ENCODE peak calls at places on chromosomes 5 and 9, in nine cellular contexts. B, G, O, P, S, T, F, M and C are unnamed samples.

GRCh38 chr5:15995206-15996052 is 184.2 kb downstream of the MARCHF11 start:
- DNase-seq in B (no peak), G (peak; percentile 53), O (peak; percentile 19), P (no peak), S (peak; percentile 65), T (peak; percentile 6), F (no peak), M (peak; percentile 72), C (peak; percentile 56)

GRCh38 chr5:153159611-153160010 is 330.9 kb upstream of the GRIA1 start:
- DNase-seq in B (no peak), G (no peak), O (no peak), P (no peak), S (peak; percentile 86), T (no peak), F (no peak), M (peak; percentile 1), C (no peak)

GRCh38 chr9:123848447-123849085 is 81.4 kb downstream of the DENND1A start:
- DNase-seq in B (no peak), G (peak; percentile 71), O (no peak), P (no peak), S (no peak), T (no peak), F (no peak), M (no peak), C (no peak)

GRCh38 chr5:78483809-78484521 is 123.5 kb downstream of the SCAMP1 start:
- DNase-seq in B (no peak), G (peak; percentile 87), O (no peak), P (peak; percentile 13), S (peak; percentile 66), T (no peak), F (no peak), M (peak; percentile 74), C (no peak)

GRCh38 chr9:36134761-36135505 is 1.6 kb upstream of the GLIPR2 start:
- DNase-seq in B (no peak), G (no peak), O (peak; percentile 48), P (no peak), S (no peak), T (no peak), F (no peak), M (no peak), C (no peak)

GRCh38 chr9:69412741-69413150 is 87.7 kb downstream of the ENTREP1 start:
- DNase-seq in B (peak; percentile 65), G (no peak), O (peak; percentile 92), P (no peak), S (peak; percentile 56), T (peak; percentile 75), F (peak; percentile 76), M (peak; percentile 77), C (peak; percentile 53)

GRCh38 chr5:132487841-132488555 is 2.6 kb downstream of the IRF1 start:
- DNase-seq in B (no peak), G (no peak), O (peak; percentile 10), P (no peak), S (no peak), T (no peak), F (no peak), M (no peak), C (no peak)

GRCh38 chr9:127803507-127804352 is 1.0 kb downstream of the FPGS start:
- DNase-seq in B (peak; percentile 52), G (no peak), O (no peak), P (no peak), S (peak; percentile 64), T (no peak), F (peak; percentile 63), M (peak; percentile 70), C (no peak)

GRCh38 chr9:91282292-91282691 is 79.4 kb downstream of the AUH start:
- DNase-seq in B (no peak), G (no peak), O (no peak), P (no peak), S (peak; percentile 28), T (no peak), F (no peak), M (no peak), C (no peak)

GRCh38 chr5:58454025-58454424 is 5.9 kb downstream of the PLK2 start:
- DNase-seq in B (no peak), G (no peak), O (no peak), P (no peak), S (no peak), T (no peak), F (no peak), M (no peak), C (no peak)

GRCh38 chr5:168106008-168106761 is 185.3 kb upstream of the WWC1 start:
- DNase-seq in B (no peak), G (no peak), O (no peak), P (no peak), S (peak; percentile 69), T (no peak), F (no peak), M (no peak), C (no peak)

GRCh38 chr5:169970911-169971436 is 9.3 kb downstream of the INSYN2B start:
- DNase-seq in B (no peak), G (no peak), O (no peak), P (no peak), S (peak; percentile 99), T (no peak), F (peak; percentile 29), M (peak; percentile 78), C (no peak)

GRCh38 chr5:95810305-95811125 is 12.0 kb downstream of the GLRX start:
- DNase-seq in B (no peak), G (no peak), O (no peak), P (no peak), S (no peak), T (no peak), F (no peak), M (no peak), C (no peak)

GRCh38 chr9:111037744-111038335 is 430 bp downstream of the LPAR1 start:
- DNase-seq in B (no peak), G (no peak), O (peak; percentile 83), P (no peak), S (peak; percentile 24), T (peak; percentile 63), F (peak; percentile 56), M (peak; percentile 25), C (no peak)

GRCh38 chr9:129139993-129140396 is 28.8 kb downstream of the PTPA start:
- DNase-seq in B (peak; percentile 90), G (peak; percentile 59), O (peak; percentile 94), P (peak; percentile 90), S (peak; percentile 100), T (peak; percentile 85), F (peak; percentile 80), M (peak; percentile 100), C (peak; percentile 73)

GRCh38 chr5:171913987-171914273 is 92.5 kb downstream of the FBXW11 start:
- DNase-seq in B (no peak), G (no peak), O (no peak), P (no peak), S (no peak), T (no peak), F (no peak), M (peak; percentile 44), C (no peak)

GRCh38 chr9:99019523-99020331 is 76.0 kb downstream of the COL15A1 start:
- DNase-seq in B (no peak), G (no peak), O (no peak), P (no peak), S (peak; percentile 92), T (no peak), F (no peak), M (peak; percentile 96), C (no peak)

GRCh38 chr5:32981061-32981460 is 269.9 kb downstream of the NPR3 start:
- DNase-seq in B (no peak), G (no peak), O (no peak), P (no peak), S (no peak), T (no peak), F (no peak), M (no peak), C (no peak)

GRCh38 chr5:150175536-150175935 is 9.0 kb downstream of the CDX1 start:
- DNase-seq in B (no peak), G (no peak), O (peak; percentile 94), P (no peak), S (peak; percentile 48), T (peak; percentile 70), F (peak; percentile 48), M (no peak), C (no peak)

GRCh38 chr5:170293273-170293672 is 4.3 kb downstream of the LCP2 start:
- DNase-seq in B (peak; percentile 63), G (no peak), O (no peak), P (peak; percentile 85), S (no peak), T (no peak), F (no peak), M (no peak), C (no peak)

GRCh38 chr5:17966636-17967402 is 332.6 kb downstream of the TAF11L14 start:
- DNase-seq in B (no peak), G (no peak), O (no peak), P (no peak), S (peak; percentile 7), T (no peak), F (no peak), M (no peak), C (peak; percentile 35)

GRCh38 chr5:179271821-179272325 is 73.4 kb downstream of the ADAMTS2 start:
- DNase-seq in B (no peak), G (no peak), O (no peak), P (no peak), S (no peak), T (no peak), F (no peak), M (no peak), C (no peak)

GRCh38 chr9:130193531-130194405 is 21.6 kb downstream of the NCS1 start:
- DNase-seq in B (no peak), G (no peak), O (peak; percentile 84), P (no peak), S (no peak), T (no peak), F (no peak), M (no peak), C (no peak)

GRCh38 chr9:104232781-104233341 is 138.8 kb downstream of the SMC2 start:
- DNase-seq in B (no peak), G (no peak), O (no peak), P (no peak), S (peak; percentile 99), T (no peak), F (no peak), M (peak; percentile 94), C (no peak)